ENCODE peak calls at places on chromosome 10, in eight cellular contexts. N is prostate gland; I is PC-9; Z is psoas muscle; F is hepatocyte; S is naive thymus-derived CD4-positive, alpha-beta T cell; U is uterus; Q is CD8-positive, alpha-beta T cell. J is an unnamed sample. For H3K4me1, the result is how much of the 10 kb centered on the place peaks cover.

GRCh38 chr10:103590060-103590459 is 96.6 kb downstream of the NEURL1 start:
- DNase-seq in I (no peak), U (no peak), N (no peak), Z (no peak), Q (no peak), S (no peak), F (no peak), J (no peak)

GRCh38 chr10:48659790-48660189 is 24.9 kb upstream of the WDFY4 start:
- DNase-seq in Q (no peak), U (no peak), Z (no peak), I (no peak), S (no peak), F (no peak), N (no peak), J (peak)

GRCh38 chr10:96357038-96357620 is 1.7 kb downstream of the OPALIN start:
- DNase-seq in N (no peak), F (no peak), Q (no peak), U (no peak), S (no peak), I (no peak), Z (no peak), J (no peak)

GRCh38 chr10:49330127-49330665 is 31.2 kb downstream of the C10orf71 start:
- DNase-seq in U (no peak), N (no peak), F (no peak), Z (no peak), S (no peak), Q (no peak), I (no peak), J (no peak)

GRCh38 chr10:77147871-77148270 is 489.7 kb downstream of the KCNMA1 start:
- DNase-seq in N (no peak), Q (no peak), I (no peak), U (no peak), Z (no peak), S (no peak), F (no peak), J (no peak)

GRCh38 chr10:126270116-126270515 is 118.2 kb downstream of the ADAM12 start:
- DNase-seq in N (no peak), I (no peak), S (no peak), Z (no peak), Q (no peak), U (no peak), F (no peak), J (no peak)

GRCh38 chr10:7563770-7564169 is 103.0 kb downstream of the ITIH5 start:
- DNase-seq in S (no peak), N (no peak), Q (no peak), U (no peak), I (no peak), Z (no peak), F (no peak), J (no peak)

GRCh38 chr10:80416401-80417098 is 8.2 kb downstream of the PRXL2A start:
- DNase-seq in F (peak), S (no peak), U (peak), N (peak), Z (peak), Q (no peak), I (no peak), J (no peak)

GRCh38 chr10:69883256-69883655 is 81.5 kb downstream of the COL13A1 start:
- DNase-seq in S (no peak), N (no peak), U (no peak), F (peak), I (peak), Q (no peak), Z (no peak), J (no peak)

GRCh38 chr10:3784510-3785250 is at the start of gene KLF6:
- DNase-seq in I (no peak), N (no peak), U (no peak), Q (peak), Z (peak), F (peak), S (peak), J (no peak)

GRCh38 chr10:112140110-112140755 is 43.3 kb downstream of the GPAM start:
- DNase-seq in F (peak), U (peak), Z (peak), S (peak), N (peak), I (peak), Q (peak), J (peak)

GRCh38 chr10:104046651-104047050 is 39.0 kb downstream of the COL17A1 start:
- DNase-seq in U (no peak), S (no peak), F (no peak), I (no peak), N (no peak), Q (no peak), Z (no peak), J (no peak)

GRCh38 chr10:87562750-87563149 is 58.1 kb downstream of the MINPP1 start:
- DNase-seq in U (no peak), Z (no peak), Q (no peak), I (no peak), S (no peak), N (no peak), F (no peak), J (no peak)

GRCh38 chr10:87559392-87559791 is 54.7 kb downstream of the MINPP1 start:
- DNase-seq in U (no peak), I (no peak), Q (no peak), N (no peak), F (no peak), Z (no peak), S (no peak), J (no peak)

GRCh38 chr10:87557409-87557808 is 52.7 kb downstream of the MINPP1 start:
- DNase-seq in F (no peak), Q (no peak), U (no peak), I (no peak), Z (no peak), S (no peak), N (no peak), J (no peak)

GRCh38 chr10:87560495-87561222 is 56.0 kb downstream of the MINPP1 start:
- DNase-seq in F (no peak), Q (no peak), N (no peak), U (no peak), I (no peak), S (no peak), Z (no peak), J (no peak)

GRCh38 chr10:87558333-87558732 is 53.6 kb downstream of the MINPP1 start:
- DNase-seq in Q (no peak), N (no peak), U (no peak), I (no peak), Z (no peak), F (no peak), S (no peak), J (no peak)
- H3K27ac ChIP-seq in Q (no peak), N (no peak), U (no peak), I (no peak), Z (no peak), F (no peak), S (no peak), J (no peak)

GRCh38 chr10:61918140-61918539 is 16.6 kb downstream of the ARID5B start:
- DNase-seq in F (no peak), Q (no peak), I (no peak), Z (no peak), S (no peak), U (no peak), N (no peak), J (no peak)
- H3K4me1 ChIP-seq in F (under half), Q (under half), I (under half), Z (under half), S (under half), U (under half), N (under half), J (under half)

DNA sequence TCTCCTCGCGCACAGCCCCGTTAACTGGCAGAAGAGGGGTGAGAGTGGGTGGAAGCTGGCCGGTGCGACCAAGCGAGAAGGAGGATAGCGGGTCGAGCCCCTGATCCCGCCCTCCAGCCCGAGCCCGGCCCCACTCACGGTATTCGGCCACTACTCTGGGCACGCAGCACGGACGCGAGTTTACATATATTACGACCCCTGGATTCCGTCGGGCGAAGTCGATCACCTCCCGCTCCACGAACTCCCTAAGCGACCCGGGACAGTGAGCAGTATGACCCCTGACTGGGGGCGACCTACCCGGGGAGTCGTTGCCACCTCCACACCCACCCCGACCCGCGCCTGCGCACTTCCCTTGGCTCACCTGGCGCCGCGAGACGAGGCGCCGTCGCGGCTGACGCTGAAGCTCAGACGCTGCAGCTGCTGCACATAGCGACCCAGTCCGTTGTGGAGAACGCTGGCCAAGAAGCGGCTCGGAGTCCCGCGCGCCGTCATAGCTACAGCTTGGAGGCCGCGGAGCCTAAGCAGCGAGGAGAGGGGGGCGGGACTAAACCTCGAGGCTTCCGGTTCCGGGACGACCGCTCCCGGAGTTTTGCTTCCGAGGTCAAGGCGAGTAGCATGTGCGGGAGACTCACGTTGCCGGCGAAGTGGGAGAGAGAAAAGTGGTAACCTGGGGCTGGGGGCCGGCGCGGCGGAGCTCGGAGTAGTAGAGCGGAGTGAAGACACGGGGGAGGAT is at the start of the genes MRPL43 and TWNK:
- DNase-seq in F (peak), Q (peak), U (peak), I (peak), S (peak), N (peak), Z (peak), J (peak)
- H3K27ac ChIP-seq in F (peak), Q (peak), U (peak), I (peak), S (peak), N (peak), Z (peak), J (peak)

GRCh38 chr10:124458473-124458872 is 3.1 kb upstream of the LHPP start:
- DNase-seq in I (no peak), F (no peak), U (no peak), S (no peak), N (no peak), Q (no peak), Z (no peak), J (no peak)

GRCh38 chr10:124461642-124462347 is at the start of gene LHPP:
- DNase-seq in S (peak), Z (peak), U (peak), I (peak), F (peak), N (peak), Q (peak), J (peak)

GRCh38 chr10:124458874-124459273 is 2.7 kb upstream of the LHPP start:
- DNase-seq in Q (no peak), I (no peak), F (no peak), U (no peak), S (no peak), Z (no peak), N (no peak), J (no peak)

GRCh38 chr10:124460144-124460543 is 1.5 kb upstream of the LHPP start:
- DNase-seq in U (no peak), N (no peak), Q (no peak), Z (no peak), S (no peak), I (no peak), F (no peak), J (no peak)

GRCh38 chr10:124459395-124459794 is 2.2 kb upstream of the LHPP start:
- DNase-seq in Z (no peak), I (peak), S (no peak), F (no peak), Q (no peak), N (peak), U (no peak), J (no peak)
- H3K4me1 ChIP-seq in Z (under half), I (under half), S (under half), F (under half), Q (under half), N (under half), U (under half), J (under half)